ENCODE peak calls at places on chromosome 1, in seven cellular contexts. One of them, this sample, is unnamed. For H3K9me3, the result is how much of the 10 kb centered on the place peaks cover.

GRCh38 chr1:31458287-31458896 is 45.4 kb downstream of the SERINC2 start:
- DNase-seq in H1: no peak
- DNase-seq in A549: no peak
- DNase-seq in upper lobe of left lung: no peak
- DNase-seq in sigmoid colon: no peak
- DNase-seq in HepG2: no peak
- DNase-seq in suprapubic skin: no peak
- DNase-seq in this sample: no peak

GRCh38 chr1:168722964-168723363 is 6.0 kb downstream of the DPT start:
- DNase-seq in H1: no peak
- DNase-seq in A549: no peak
- DNase-seq in upper lobe of left lung: no peak
- DNase-seq in sigmoid colon: no peak
- DNase-seq in HepG2: no peak
- DNase-seq in suprapubic skin: no peak
- DNase-seq in this sample: no peak

GRCh38 chr1:153312569-153313186 is at the start of gene PGLYRP3:
- DNase-seq in H1: no peak
- DNase-seq in A549: no peak
- DNase-seq in upper lobe of left lung: no peak
- DNase-seq in sigmoid colon: no peak
- DNase-seq in HepG2: no peak
- DNase-seq in suprapubic skin: no peak
- DNase-seq in this sample: no peak

GRCh38 chr1:104056786-104057185 is 307.1 kb downstream of the AMY1C start:
- DNase-seq in H1: no peak
- DNase-seq in A549: no peak
- DNase-seq in upper lobe of left lung: no peak
- DNase-seq in sigmoid colon: no peak
- DNase-seq in HepG2: no peak
- DNase-seq in suprapubic skin: no peak
- DNase-seq in this sample: no peak

GRCh38 chr1:36924282-36924791 is 110.0 kb downstream of the GRIK3 start:
- DNase-seq in H1: peak
- DNase-seq in A549: no peak
- DNase-seq in upper lobe of left lung: no peak
- DNase-seq in sigmoid colon: peak
- DNase-seq in HepG2: peak
- DNase-seq in suprapubic skin: no peak
- DNase-seq in this sample: peak

GRCh38 chr1:96234299-96234698 is 487.3 kb upstream of the PTBP2 start:
- DNase-seq in H1: no peak
- DNase-seq in A549: peak
- DNase-seq in upper lobe of left lung: no peak
- DNase-seq in sigmoid colon: peak
- DNase-seq in HepG2: peak
- DNase-seq in suprapubic skin: peak
- DNase-seq in this sample: no peak

GRCh38 chr1:8431028-8431427 is 113.1 kb downstream of the SLC45A1 start:
- DNase-seq in H1: no peak
- DNase-seq in A549: no peak
- DNase-seq in upper lobe of left lung: no peak
- DNase-seq in sigmoid colon: no peak
- DNase-seq in HepG2: no peak
- DNase-seq in suprapubic skin: no peak
- DNase-seq in this sample: no peak

GRCh38 chr1:112528076-112528475 is 19.3 kb downstream of the WNT2B start:
- DNase-seq in H1: no peak
- DNase-seq in A549: no peak
- DNase-seq in upper lobe of left lung: no peak
- DNase-seq in sigmoid colon: no peak
- DNase-seq in HepG2: no peak
- DNase-seq in suprapubic skin: no peak
- DNase-seq in this sample: no peak

GRCh38 chr1:14745815-14746214 is 147.3 kb downstream of the KAZN start:
- DNase-seq in H1: no peak
- DNase-seq in A549: no peak
- DNase-seq in upper lobe of left lung: no peak
- DNase-seq in sigmoid colon: no peak
- DNase-seq in HepG2: no peak
- DNase-seq in suprapubic skin: no peak
- DNase-seq in this sample: no peak

GRCh38 chr1:93155335-93155734 is 24.9 kb downstream of the TMED5 start:
- DNase-seq in H1: no peak
- DNase-seq in A549: no peak
- DNase-seq in upper lobe of left lung: no peak
- DNase-seq in sigmoid colon: no peak
- DNase-seq in HepG2: no peak
- DNase-seq in suprapubic skin: no peak
- DNase-seq in this sample: no peak
- H3K27ac ChIP-seq in H1: no peak
- H3K27ac ChIP-seq in A549: no peak
- H3K27ac ChIP-seq in upper lobe of left lung: no peak
- H3K27ac ChIP-seq in sigmoid colon: no peak
- H3K27ac ChIP-seq in HepG2: no peak
- H3K27ac ChIP-seq in suprapubic skin: no peak
- H3K27ac ChIP-seq in this sample: no peak

DNA sequence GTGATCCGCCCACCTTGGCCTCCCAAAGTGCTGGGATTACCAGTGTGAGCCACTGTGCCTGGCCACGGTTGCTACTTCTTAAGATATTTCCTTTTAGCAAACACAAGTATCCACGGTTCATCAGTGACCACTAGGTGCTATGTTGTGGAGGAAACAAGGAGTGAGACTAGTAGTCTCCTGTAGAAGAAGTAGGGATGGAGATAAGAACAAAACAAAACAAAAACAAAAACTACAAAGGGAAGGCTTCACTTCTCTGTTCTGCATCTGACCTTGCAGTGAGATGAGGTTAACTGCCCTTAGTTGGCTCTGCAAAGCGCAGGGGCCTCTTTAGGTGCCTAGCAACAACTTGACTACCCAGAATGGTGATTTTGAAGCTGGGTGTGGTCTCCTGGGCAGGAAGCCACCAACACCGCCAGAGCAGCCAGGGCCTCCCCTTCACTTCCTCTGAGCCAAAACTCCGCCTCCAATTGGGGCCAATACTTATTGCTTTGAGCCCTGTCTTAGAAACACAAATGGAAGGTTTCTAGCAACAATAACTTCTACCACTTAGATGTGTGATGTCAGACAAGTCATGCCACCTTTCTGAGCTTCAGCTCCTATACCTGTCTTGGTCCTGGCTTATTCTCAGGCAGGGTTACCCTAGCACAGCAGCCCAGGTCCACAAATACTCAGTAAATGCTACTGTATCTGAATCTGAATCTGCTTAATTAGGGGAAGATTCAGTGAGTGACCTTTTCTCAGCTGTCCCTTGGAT is 12.7 kb upstream of the CDC42 start:
- DNase-seq in H1: no peak
- DNase-seq in A549: no peak
- DNase-seq in upper lobe of left lung: no peak
- DNase-seq in sigmoid colon: peak
- DNase-seq in HepG2: no peak
- DNase-seq in suprapubic skin: peak
- DNase-seq in this sample: peak
- TF ChIP-seq EP300 in H1: no peak
- TF ChIP-seq EP300 in A549: no peak
- TF ChIP-seq EP300 in upper lobe of left lung: no peak
- TF ChIP-seq EP300 in sigmoid colon: no peak
- TF ChIP-seq EP300 in HepG2: no peak
- TF ChIP-seq EP300 in suprapubic skin: no peak
- TF ChIP-seq EP300 in this sample: no peak

GRCh38 chr1:203444077-203444683 is 31.4 kb upstream of the PRELP start:
- DNase-seq in H1: no peak
- DNase-seq in A549: no peak
- DNase-seq in upper lobe of left lung: no peak
- DNase-seq in sigmoid colon: peak
- DNase-seq in HepG2: no peak
- DNase-seq in suprapubic skin: no peak
- DNase-seq in this sample: no peak

GRCh38 chr1:203440780-203441179 is 34.8 kb upstream of the PRELP start:
- DNase-seq in H1: no peak
- DNase-seq in A549: no peak
- DNase-seq in upper lobe of left lung: peak
- DNase-seq in sigmoid colon: peak
- DNase-seq in HepG2: no peak
- DNase-seq in suprapubic skin: peak
- DNase-seq in this sample: peak

GRCh38 chr1:203443296-203443695 is 32.3 kb upstream of the PRELP start:
- DNase-seq in H1: no peak
- DNase-seq in A549: no peak
- DNase-seq in upper lobe of left lung: no peak
- DNase-seq in sigmoid colon: no peak
- DNase-seq in HepG2: no peak
- DNase-seq in suprapubic skin: no peak
- DNase-seq in this sample: no peak

GRCh38 chr1:203442821-203443220 is 32.8 kb upstream of the PRELP start:
- DNase-seq in H1: no peak
- DNase-seq in A549: no peak
- DNase-seq in upper lobe of left lung: no peak
- DNase-seq in sigmoid colon: no peak
- DNase-seq in HepG2: no peak
- DNase-seq in suprapubic skin: no peak
- DNase-seq in this sample: no peak

GRCh38 chr1:203441811-203442210 is 33.8 kb upstream of the PRELP start:
- DNase-seq in H1: no peak
- DNase-seq in A549: no peak
- DNase-seq in upper lobe of left lung: no peak
- DNase-seq in sigmoid colon: no peak
- DNase-seq in HepG2: no peak
- DNase-seq in suprapubic skin: no peak
- DNase-seq in this sample: no peak
- H3K9me3 ChIP-seq in H1: under half
- H3K9me3 ChIP-seq in A549: under half
- H3K9me3 ChIP-seq in upper lobe of left lung: under half
- H3K9me3 ChIP-seq in sigmoid colon: under half
- H3K9me3 ChIP-seq in HepG2: under half
- H3K9me3 ChIP-seq in suprapubic skin: under half
- H3K9me3 ChIP-seq in this sample: under half

GRCh38 chr1:6249732-6250689 is 6.0 kb downstream of the HES3 start:
- DNase-seq in H1: no peak
- DNase-seq in A549: no peak
- DNase-seq in upper lobe of left lung: peak
- DNase-seq in sigmoid colon: no peak
- DNase-seq in HepG2: peak
- DNase-seq in suprapubic skin: no peak
- DNase-seq in this sample: no peak

GRCh38 chr1:6252374-6252710 is 8.4 kb downstream of the HES3 start:
- DNase-seq in H1: no peak
- DNase-seq in A549: no peak
- DNase-seq in upper lobe of left lung: peak
- DNase-seq in sigmoid colon: no peak
- DNase-seq in HepG2: no peak
- DNase-seq in suprapubic skin: no peak
- DNase-seq in this sample: no peak

GRCh38 chr1:6251233-6251632 is 7.3 kb downstream of the HES3 start:
- DNase-seq in H1: no peak
- DNase-seq in A549: no peak
- DNase-seq in upper lobe of left lung: peak
- DNase-seq in sigmoid colon: no peak
- DNase-seq in HepG2: no peak
- DNase-seq in suprapubic skin: no peak
- DNase-seq in this sample: peak

GRCh38 chr1:6253380-6253779 is 7.5 kb downstream of the GPR153 start:
- DNase-seq in H1: no peak
- DNase-seq in A549: no peak
- DNase-seq in upper lobe of left lung: no peak
- DNase-seq in sigmoid colon: no peak
- DNase-seq in HepG2: no peak
- DNase-seq in suprapubic skin: no peak
- DNase-seq in this sample: no peak

GRCh38 chr1:6251681-6252373 is 7.8 kb downstream of the HES3 start:
- DNase-seq in H1: no peak
- DNase-seq in A549: no peak
- DNase-seq in upper lobe of left lung: no peak
- DNase-seq in sigmoid colon: no peak
- DNase-seq in HepG2: no peak
- DNase-seq in suprapubic skin: no peak
- DNase-seq in this sample: no peak
- H3K27ac ChIP-seq in H1: no peak
- H3K27ac ChIP-seq in A549: no peak
- H3K27ac ChIP-seq in upper lobe of left lung: no peak
- H3K27ac ChIP-seq in sigmoid colon: no peak
- H3K27ac ChIP-seq in HepG2: no peak
- H3K27ac ChIP-seq in suprapubic skin: no peak
- H3K27ac ChIP-seq in this sample: no peak

DNA sequence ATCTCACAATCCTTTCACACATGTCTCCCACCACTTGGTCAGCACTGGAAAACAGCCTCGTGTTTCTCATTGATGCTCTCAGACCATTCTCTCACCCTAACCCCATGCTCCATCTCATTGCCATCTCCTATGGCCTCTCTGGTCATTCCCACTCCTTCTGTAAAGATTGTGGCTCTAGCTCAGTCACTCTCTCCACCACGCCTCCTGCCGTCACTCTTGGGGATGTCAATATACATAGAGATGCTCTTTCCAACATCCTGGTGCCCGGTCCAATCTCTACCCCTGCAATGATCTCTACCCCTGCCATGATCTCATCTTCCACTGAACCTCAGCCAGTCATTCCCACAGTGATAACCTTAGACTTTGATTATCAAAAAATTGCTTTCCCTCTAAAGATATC is 90.1 kb downstream of the NTPCR start:
- DNase-seq in H1: no peak
- DNase-seq in A549: no peak
- DNase-seq in upper lobe of left lung: no peak
- DNase-seq in sigmoid colon: no peak
- DNase-seq in HepG2: no peak
- DNase-seq in suprapubic skin: no peak
- DNase-seq in this sample: no peak
- TF ChIP-seq EP300 in H1: no peak
- TF ChIP-seq EP300 in A549: no peak
- TF ChIP-seq EP300 in upper lobe of left lung: no peak
- TF ChIP-seq EP300 in sigmoid colon: no peak
- TF ChIP-seq EP300 in HepG2: no peak
- TF ChIP-seq EP300 in suprapubic skin: no peak
- TF ChIP-seq EP300 in this sample: no peak

GRCh38 chr1:5493708-5494390 is 498.4 kb downstream of the NPHP4 start:
- DNase-seq in H1: no peak
- DNase-seq in A549: no peak
- DNase-seq in upper lobe of left lung: no peak
- DNase-seq in sigmoid colon: no peak
- DNase-seq in HepG2: no peak
- DNase-seq in suprapubic skin: no peak
- DNase-seq in this sample: no peak
- H3K9me3 ChIP-seq in H1: under half
- H3K9me3 ChIP-seq in A549: under half
- H3K9me3 ChIP-seq in upper lobe of left lung: under half
- H3K9me3 ChIP-seq in sigmoid colon: under half
- H3K9me3 ChIP-seq in HepG2: under half
- H3K9me3 ChIP-seq in suprapubic skin: under half
- H3K9me3 ChIP-seq in this sample: under half

This sample was measured in ovary.